ENCODE peak calls at places on chromosome 11, in six cellular contexts. One of them, this sample, is unnamed.

GRCh38 chr11:18710545-18710944 is 12.0 kb downstream of the TMEM86A start:
- DNase-seq in fibroblast of lung: no peak
- DNase-seq in psoas muscle: no peak
- DNase-seq in NCI-H460: no peak
- DNase-seq in H9: no peak
- DNase-seq in IMR-90: no peak
- DNase-seq in this sample: no peak

GRCh38 chr11:84645988-84646689 is 981.0 kb downstream of the DLG2 start:
- DNase-seq in fibroblast of lung: no peak
- DNase-seq in psoas muscle: no peak
- DNase-seq in NCI-H460: no peak
- DNase-seq in H9: no peak
- DNase-seq in IMR-90: no peak
- DNase-seq in this sample: no peak

GRCh38 chr11:416757-417621 is 2.2 kb upstream of the SIGIRR start:
- DNase-seq in fibroblast of lung: no peak
- DNase-seq in psoas muscle: peak; percentile 56
- DNase-seq in NCI-H460: no peak
- DNase-seq in H9: peak; percentile 89
- DNase-seq in IMR-90: no peak
- DNase-seq in this sample: no peak

GRCh38 chr11:69442807-69443137 is 38.7 kb upstream of the LINC01488 start:
- DNase-seq in fibroblast of lung: peak; percentile 37
- DNase-seq in psoas muscle: no peak
- DNase-seq in NCI-H460: no peak
- DNase-seq in H9: peak; percentile 66
- DNase-seq in IMR-90: peak; percentile 60
- DNase-seq in this sample: no peak

GRCh38 chr11:64876835-64877341 is 1.5 kb downstream of the EHD1 start:
- DNase-seq in fibroblast of lung: no peak
- DNase-seq in psoas muscle: peak; percentile 49
- DNase-seq in NCI-H460: no peak
- DNase-seq in H9: no peak
- DNase-seq in IMR-90: peak; percentile 46
- DNase-seq in this sample: no peak

GRCh38 chr11:65640483-65641207 is 2.7 kb downstream of the SIPA1 start:
- DNase-seq in fibroblast of lung: no peak
- DNase-seq in psoas muscle: peak; percentile 59
- DNase-seq in NCI-H460: no peak
- DNase-seq in H9: no peak
- DNase-seq in IMR-90: no peak
- DNase-seq in this sample: no peak

GRCh38 chr11:28636033-28636432 is 527.8 kb downstream of the METTL15 start:
- DNase-seq in fibroblast of lung: no peak
- DNase-seq in psoas muscle: no peak
- DNase-seq in NCI-H460: no peak
- DNase-seq in H9: no peak
- DNase-seq in IMR-90: no peak
- DNase-seq in this sample: no peak

GRCh38 chr11:61679893-61680621 is at the start of gene DAGLA:
- DNase-seq in fibroblast of lung: peak; percentile 42
- DNase-seq in psoas muscle: peak; percentile 70
- DNase-seq in NCI-H460: peak; percentile 26
- DNase-seq in H9: peak; percentile 62
- DNase-seq in IMR-90: peak; percentile 43
- DNase-seq in this sample: peak; percentile 41

GRCh38 chr11:10715571-10715970 is 22.0 kb upstream of the IRAG1 start:
- DNase-seq in fibroblast of lung: no peak
- DNase-seq in psoas muscle: no peak
- DNase-seq in NCI-H460: no peak
- DNase-seq in H9: no peak
- DNase-seq in IMR-90: no peak
- DNase-seq in this sample: no peak

GRCh38 chr11:67154726-67155125 is 35.7 kb downstream of the KDM2A start:
- DNase-seq in fibroblast of lung: no peak
- DNase-seq in psoas muscle: no peak
- DNase-seq in NCI-H460: no peak
- DNase-seq in H9: no peak
- DNase-seq in IMR-90: no peak
- DNase-seq in this sample: no peak

GRCh38 chr11:28760676-28761390 is 652.6 kb downstream of the METTL15 start:
- DNase-seq in fibroblast of lung: no peak
- DNase-seq in psoas muscle: no peak
- DNase-seq in NCI-H460: no peak
- DNase-seq in H9: no peak
- DNase-seq in IMR-90: peak; percentile 27
- DNase-seq in this sample: no peak

GRCh38 chr11:44024977-44025376 is 22.8 kb upstream of the ACCSL start:
- DNase-seq in fibroblast of lung: no peak
- DNase-seq in psoas muscle: no peak
- DNase-seq in NCI-H460: no peak
- DNase-seq in H9: no peak
- DNase-seq in IMR-90: no peak
- DNase-seq in this sample: no peak

GRCh38 chr11:206516-207212 is 535 bp downstream of the BET1L start:
- DNase-seq in fibroblast of lung: no peak
- DNase-seq in psoas muscle: no peak
- DNase-seq in NCI-H460: no peak
- DNase-seq in H9: no peak
- DNase-seq in IMR-90: no peak
- DNase-seq in this sample: peak; percentile 15

GRCh38 chr11:111554532-111554931 is 14.0 kb downstream of the LAYN start:
- DNase-seq in fibroblast of lung: no peak
- DNase-seq in psoas muscle: no peak
- DNase-seq in NCI-H460: no peak
- DNase-seq in H9: no peak
- DNase-seq in IMR-90: no peak
- DNase-seq in this sample: no peak

GRCh38 chr11:84788220-84788619 is 838.9 kb downstream of the DLG2 start:
- DNase-seq in fibroblast of lung: no peak
- DNase-seq in psoas muscle: no peak
- DNase-seq in NCI-H460: no peak
- DNase-seq in H9: no peak
- DNase-seq in IMR-90: no peak
- DNase-seq in this sample: no peak

GRCh38 chr11:132028380-132029240 is 658.2 kb downstream of the NTM start:
- DNase-seq in fibroblast of lung: peak; percentile 77
- DNase-seq in psoas muscle: peak; percentile 25
- DNase-seq in NCI-H460: peak; percentile 24
- DNase-seq in H9: peak; percentile 56
- DNase-seq in IMR-90: peak; percentile 73
- DNase-seq in this sample: no peak

GRCh38 chr11:61602775-61603569 is 22.1 kb upstream of the SYT7 start:
- DNase-seq in fibroblast of lung: peak; percentile 98
- DNase-seq in psoas muscle: peak; percentile 84
- DNase-seq in NCI-H460: no peak
- DNase-seq in H9: no peak
- DNase-seq in IMR-90: peak; percentile 96
- DNase-seq in this sample: no peak